ENCODE peak calls at places on chromosomes 11 and 22, in four cellular contexts. Z is pancreas, Y is kidney epithelial cell, E is GM12865. C is an unnamed sample.

GRCh38 chr11:119422505-119423416 is at the start of gene THY1:
- DNase-seq in Z (no peak), E (no peak), Y (no peak), C (no peak)

GRCh38 chr22:29801153-29801552 is 34.0 kb downstream of the UQCR10 start:
- DNase-seq in Y (no peak), E (no peak), Z (no peak), C (no peak)

GRCh38 chr22:48974443-48975251 is 853.0 kb downstream of the BRD1 start:
- DNase-seq in Y (no peak), Z (no peak), E (no peak), C (no peak)

GRCh38 chr22:25736378-25737011 is 5.5 kb upstream of the MYO18B start:
- DNase-seq in Y (no peak), E (no peak), Z (no peak), C (no peak)

GRCh38 chr11:13339196-13340153 is 61.9 kb downstream of the BMAL1 start:
- DNase-seq in E (peak; percentile 78), Y (peak; percentile 74), Z (no peak), C (no peak)

GRCh38 chr11:115618428-115618827 is 114.2 kb upstream of the CADM1 start:
- DNase-seq in Z (no peak), E (no peak), Y (no peak), C (no peak)

GRCh38 chr11:114938799-114939198 is 260.5 kb downstream of the NXPE2 start:
- DNase-seq in E (no peak), Z (no peak), Y (no peak), C (no peak)

GRCh38 chr11:62832346-62833234 is at the start of gene TEX54:
- DNase-seq in E (no peak), Y (no peak), Z (peak; percentile 66), C (peak; percentile 47)

GRCh38 chr11:134411887-134412507 is at the start of gene B3GAT1:
- DNase-seq in E (no peak), Z (no peak), Y (no peak), C (no peak)

GRCh38 chr11:86160546-86161149 is 83.9 kb upstream of the EED start:
- DNase-seq in Y (no peak), E (no peak), Z (no peak), C (no peak)

GRCh38 chr11:64849600-64850356 is 5.3 kb upstream of the CDC42BPG start:
- DNase-seq in Z (no peak), E (no peak), Y (no peak), C (no peak)

GRCh38 chr22:21818487-21819182 is 48.8 kb downstream of the MAPK1 start:
- DNase-seq in E (no peak), Y (no peak), Z (no peak), C (no peak)

GRCh38 chr11:66727282-66727882 is 1.6 kb downstream of the SPTBN2 start:
- DNase-seq in Z (peak; percentile 75), E (no peak), Y (no peak), C (no peak)

GRCh38 chr11:64754124-64754918 is 5.5 kb downstream of the PYGM start:
- DNase-seq in Z (peak; percentile 41), E (no peak), Y (no peak), C (no peak)

GRCh38 chr11:31397239-31397834 is 27.7 kb downstream of the DNAJC24 start:
- DNase-seq in Z (no peak), E (peak; percentile 17), Y (no peak), C (no peak)